ENCODE peak calls at places on chromosome 13, in ten cellular contexts. F is AG10803, O is thoracic aorta, M is epithelial cell of esophagus, W is hepatocyte, Q is tibial artery, N is endothelial cell, B is AG04450, R is WTC11, J is progenitor cell of endocrine pancreas. I is an unnamed sample.

GRCh38 chr13:110254151-110254679 is 52.7 kb downstream of the COL4A1 start:
- DNase-seq in J (no peak), Q (no peak), M (no peak), N (no peak), F (no peak), R (no peak), O (no peak), B (no peak), W (no peak), I (no peak)

GRCh38 chr13:51502206-51502651 is 49.4 kb upstream of the INTS6 start:
- DNase-seq in B (no peak), W (no peak), M (peak), R (no peak), F (no peak), J (no peak), N (no peak), Q (no peak), O (no peak), I (no peak)

GRCh38 chr13:24063281-24063851 is 97.2 kb upstream of the SPATA13 start:
- DNase-seq in W (no peak), M (no peak), B (no peak), R (no peak), J (no peak), N (no peak), O (no peak), Q (no peak), F (no peak), I (no peak)

GRCh38 chr13:113777311-113778260 is 18.6 kb downstream of the TMEM255B start:
- DNase-seq in M (peak), F (no peak), R (peak), W (peak), J (peak), O (no peak), N (peak), B (no peak), Q (no peak), I (peak)

GRCh38 chr13:79668353-79668752 is 187.4 kb downstream of the NDFIP2 start:
- DNase-seq in R (no peak), F (no peak), B (no peak), O (no peak), W (no peak), N (no peak), J (no peak), Q (no peak), M (no peak), I (no peak)

GRCh38 chr13:94710081-94710809 is 2.1 kb downstream of the SOX21 start:
- DNase-seq in N (no peak), J (no peak), O (no peak), M (no peak), R (no peak), F (no peak), W (no peak), B (no peak), Q (no peak), I (no peak)

GRCh38 chr13:51426982-51427381 is 25.9 kb downstream of the INTS6 start:
- DNase-seq in B (no peak), N (no peak), J (no peak), R (no peak), O (no peak), F (no peak), M (peak), W (no peak), Q (no peak), I (no peak)

GRCh38 chr13:41018583-41018909 is 570 bp downstream of the ELF1 start:
- DNase-seq in F (no peak), N (no peak), M (no peak), B (no peak), R (no peak), Q (no peak), O (no peak), W (no peak), J (no peak), I (no peak)

GRCh38 chr13:37027639-37028038 is 27.1 kb downstream of the EXOSC8 start:
- DNase-seq in N (no peak), M (no peak), R (no peak), J (no peak), Q (no peak), B (no peak), W (no peak), F (no peak), O (no peak), I (no peak)

GRCh38 chr13:94177041-94177440 is 302.4 kb downstream of the DCT start:
- DNase-seq in R (no peak), J (no peak), Q (no peak), M (no peak), W (no peak), B (no peak), F (no peak), N (no peak), O (no peak), I (no peak)

GRCh38 chr13:97535619-97536018 is 101.7 kb downstream of the RAP2A start:
- DNase-seq in N (no peak), M (peak), B (no peak), Q (no peak), O (no peak), R (no peak), F (peak), J (no peak), W (no peak), I (no peak)

GRCh38 chr13:99123101-99124045 is 77.3 kb upstream of the UBAC2 start:
- DNase-seq in N (no peak), Q (no peak), F (peak), B (no peak), W (no peak), J (no peak), O (no peak), M (peak), R (no peak), I (no peak)

GRCh38 chr13:110027470-110028240 is 241.3 kb upstream of the IRS2 start:
- DNase-seq in Q (no peak), W (no peak), O (no peak), N (no peak), J (no peak), B (no peak), M (no peak), R (no peak), F (no peak), I (no peak)

GRCh38 chr13:113064534-113065405 is 40.8 kb upstream of the F7 start:
- DNase-seq in N (no peak), Q (no peak), M (no peak), W (no peak), R (no peak), O (no peak), F (peak), J (no peak), B (no peak), I (no peak)

GRCh38 chr13:21060063-21060826 is 1.1 kb downstream of the LATS2 start:
- DNase-seq in M (peak), F (peak), O (no peak), B (no peak), W (peak), N (peak), R (peak), Q (peak), J (peak), I (peak)

GRCh38 chr13:21060827-21061076 is 634 bp downstream of the LATS2 start:
- DNase-seq in W (no peak), R (peak), M (no peak), O (no peak), N (peak), Q (no peak), B (no peak), J (peak), F (no peak), I (peak)

GRCh38 chr13:21058361-21058760 is 3.0 kb downstream of the LATS2 start:
- DNase-seq in W (no peak), F (peak), O (no peak), Q (no peak), N (no peak), R (no peak), B (no peak), M (peak), J (no peak), I (no peak)

GRCh38 chr13:21063031-21063430 is 1.6 kb upstream of the LATS2 start:
- DNase-seq in Q (no peak), R (no peak), M (no peak), F (no peak), O (no peak), J (no peak), W (no peak), B (no peak), N (no peak), I (no peak)

GRCh38 chr13:21061077-21061945 is at the start of gene LATS2:
- DNase-seq in W (peak), B (peak), M (peak), J (peak), R (peak), O (peak), F (peak), Q (peak), N (peak), I (peak)
- TF ChIP-seq CTCF in W (peak), B (peak), M (no peak), J (peak), R (no peak), O (no peak), F (no peak), Q (peak), N (no peak), I (peak)

GRCh38 chr13:28136916-28137315 is 1.4 kb upstream of the PAN3 start:
- DNase-seq in M (no peak), Q (no peak), W (peak), O (no peak), R (no peak), F (no peak), N (no peak), B (no peak), J (no peak), I (no peak)

GRCh38 chr13:28140433-28141125 is 2.2 kb downstream of the PAN3 start:
- DNase-seq in R (peak), J (no peak), F (no peak), O (no peak), W (peak), B (no peak), M (peak), N (no peak), Q (no peak), I (no peak)

GRCh38 chr13:28137556-28137955 is 789 bp upstream of the PAN3 start:
- DNase-seq in M (no peak), O (no peak), W (no peak), F (no peak), J (no peak), R (no peak), N (no peak), B (no peak), Q (no peak), I (no peak)

GRCh38 chr13:28138756-28139470 is 568 bp downstream of the PAN3 start:
- DNase-seq in J (peak), W (peak), O (peak), M (peak), Q (peak), N (peak), F (peak), B (peak), R (peak), I (peak)

DNA sequence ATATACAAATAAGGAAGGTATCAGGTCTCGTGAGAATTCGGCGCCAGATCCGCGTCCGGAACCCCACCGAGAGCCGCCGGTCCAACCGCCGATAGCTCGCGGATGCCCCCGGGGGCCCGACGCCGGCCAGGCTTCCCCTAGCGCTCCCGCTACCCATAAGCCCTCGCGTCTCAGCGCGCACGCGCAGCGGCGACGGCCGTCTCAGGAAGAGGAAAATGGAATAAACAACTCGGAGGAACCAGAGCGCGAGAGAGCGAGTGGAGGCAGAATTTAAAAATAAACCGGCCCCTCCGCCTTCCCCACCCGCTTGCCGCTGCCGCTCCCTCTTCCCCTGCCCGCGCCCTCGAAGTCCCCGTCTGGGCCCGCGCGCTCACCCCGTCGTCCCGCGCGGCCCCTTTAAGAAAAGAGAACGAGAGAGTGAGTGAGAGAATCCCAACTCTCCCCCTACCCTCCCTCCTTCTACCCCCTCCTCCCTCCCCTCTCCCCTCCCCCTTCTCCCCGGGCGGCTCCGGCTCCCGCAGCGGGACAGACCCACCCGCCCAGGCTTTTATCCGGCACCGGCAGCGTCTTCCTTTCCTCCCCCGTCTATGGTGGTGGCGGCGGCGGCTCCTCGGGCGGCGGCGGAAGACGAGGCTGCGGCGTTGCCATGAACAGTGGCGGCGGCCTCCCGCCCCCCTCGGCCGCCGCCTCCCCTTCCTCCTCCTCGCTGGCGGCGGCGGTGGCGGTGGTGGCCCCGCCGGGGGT is at the start of gene PAN3:
- DNase-seq in M (peak), F (peak), Q (peak), B (peak), W (peak), N (peak), R (peak), O (peak), J (peak), I (peak)
- TF ChIP-seq CTCF in M (no peak), F (no peak), Q (no peak), B (peak), W (peak), N (no peak), R (no peak), O (no peak), J (peak), I (peak)

GRCh38 chr13:39415003-39415402 is 188.0 kb downstream of the LHFPL6 start:
- DNase-seq in Q (peak), N (no peak), W (no peak), R (no peak), J (no peak), F (peak), B (no peak), O (no peak), M (no peak), I (no peak)

GRCh38 chr13:39417643-39418042 is 185.3 kb downstream of the LHFPL6 start:
- DNase-seq in O (no peak), B (no peak), N (no peak), F (peak), Q (no peak), R (peak), J (no peak), W (peak), M (peak), I (no peak)

GRCh38 chr13:39417131-39417530 is 185.9 kb downstream of the LHFPL6 start:
- DNase-seq in B (no peak), F (no peak), Q (no peak), R (peak), M (no peak), O (no peak), J (no peak), W (no peak), N (peak), I (no peak)

GRCh38 chr13:39414339-39414738 is 188.7 kb downstream of the LHFPL6 start:
- DNase-seq in O (no peak), F (no peak), R (no peak), M (no peak), W (no peak), J (no peak), N (no peak), Q (no peak), B (no peak), I (no peak)

GRCh38 chr13:39415403-39415802 is 187.6 kb downstream of the LHFPL6 start:
- DNase-seq in F (peak), R (peak), M (peak), N (peak), W (no peak), O (no peak), Q (peak), J (no peak), B (no peak), I (peak)
- TF ChIP-seq CTCF in F (peak), R (peak), M (peak), N (peak), W (peak), O (no peak), Q (peak), J (peak), B (peak), I (peak)

DNA sequence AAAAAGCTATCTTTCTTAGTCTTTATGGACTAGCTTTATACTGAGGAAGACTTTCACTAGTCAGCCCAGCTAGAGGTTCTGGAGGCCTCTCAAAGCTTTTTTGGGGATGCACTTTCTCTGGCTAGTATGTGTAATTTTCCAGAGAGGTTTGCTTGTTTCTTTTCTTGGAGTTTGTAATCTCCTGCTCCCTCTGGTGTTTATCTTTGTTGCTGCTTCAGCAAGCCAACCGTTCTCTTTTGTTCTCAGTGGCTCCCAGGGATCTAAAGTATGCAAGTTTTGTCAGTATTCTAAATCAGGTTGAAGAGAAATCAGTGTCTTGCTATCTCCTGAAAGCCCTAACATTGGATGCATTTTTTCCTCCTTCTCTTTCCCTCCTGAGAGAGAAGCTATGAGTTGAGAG is 121.1 kb upstream of the MYO16 start:
- DNase-seq in J (no peak), N (peak), W (peak), R (no peak), F (no peak), O (no peak), M (peak), B (no peak), Q (no peak), I (no peak)
- TF ChIP-seq CTCF in J (peak), N (no peak), W (peak), R (peak), F (peak), O (no peak), M (peak), B (peak), Q (no peak), I (peak)

GRCh38 chr13:103884139-103884723 is 818.0 kb upstream of the SLC10A2 start:
- DNase-seq in R (no peak), W (no peak), N (no peak), Q (no peak), M (no peak), J (no peak), F (no peak), B (no peak), O (no peak), I (no peak)

GRCh38 chr13:103878891-103879605 is 812.8 kb upstream of the SLC10A2 start:
- DNase-seq in W (no peak), Q (no peak), M (no peak), O (no peak), B (no peak), R (no peak), F (no peak), N (no peak), J (no peak), I (no peak)

GRCh38 chr13:103883698-103884097 is 817.5 kb upstream of the SLC10A2 start:
- DNase-seq in O (no peak), B (no peak), W (peak), Q (no peak), N (no peak), J (no peak), M (peak), F (no peak), R (no peak), I (no peak)

DNA sequence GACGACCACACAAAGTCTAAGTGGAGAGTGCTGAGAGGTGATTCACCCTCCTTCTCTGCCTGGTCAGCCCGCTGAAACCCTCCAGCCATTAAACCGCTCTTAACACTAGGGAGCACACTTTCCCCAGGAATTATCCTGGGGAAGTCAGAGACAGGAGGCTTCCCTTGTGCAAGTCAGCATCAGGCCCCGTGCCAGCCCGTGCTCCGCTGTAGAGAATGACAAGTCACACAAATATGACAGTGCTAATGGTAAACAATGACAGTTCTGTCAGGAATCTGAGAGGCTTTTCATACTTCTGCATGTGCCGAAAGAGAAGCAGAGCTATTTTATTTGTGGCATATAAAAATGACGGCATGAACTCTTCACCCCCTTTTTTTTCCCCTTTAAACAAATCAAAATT is 816.9 kb upstream of the SLC10A2 start:
- DNase-seq in M (peak), F (peak), B (peak), N (peak), O (peak), J (peak), Q (peak), W (peak), R (peak), I (peak)
- TF ChIP-seq CTCF in M (peak), F (peak), B (peak), N (no peak), O (peak), J (peak), Q (peak), W (peak), R (peak), I (peak)

I was measured in psoas muscle.